ENCODE peak calls at places on chromosomes 3 and 15, in four cellular contexts. E is tibial artery, T is amniotic stem cell, H is NCI-H510A treated with DMSO at 0.1 percent for 48 hours. M is an unnamed sample.

GRCh38 chr15:80494311-80494710 is 90.1 kb downstream of the ARNT2 start:
- DNase-seq in E (no peak), T (peak), H (no peak), M (no peak)

GRCh38 chr3:134365766-134366065 is 8.5 kb downstream of the AMOTL2 start:
- DNase-seq in E (no peak), T (no peak), H (no peak), M (no peak)

GRCh38 chr3:17111556-17111955 is 226.8 kb downstream of the PLCL2 start:
- DNase-seq in E (no peak), T (no peak), H (no peak), M (no peak)

GRCh38 chr15:65409284-65409631 is 13.5 kb downstream of the IGDCC4 start:
- DNase-seq in E (no peak), T (peak), H (no peak), M (peak)

GRCh38 chr3:13023251-13024055 is 49.8 kb downstream of the IQSEC1 start:
- DNase-seq in E (no peak), T (no peak), H (no peak), M (no peak)

GRCh38 chr3:118550122-118550521 is 484.5 kb downstream of the IGSF11 start:
- DNase-seq in E (no peak), T (no peak), H (no peak), M (no peak)

GRCh38 chr3:188826574-188826973 is 345.2 kb upstream of the TPRG1 start:
- DNase-seq in E (no peak), T (no peak), H (no peak), M (no peak)

GRCh38 chr15:74312445-74313007 is 54.9 kb downstream of the CYP11A1 start:
- DNase-seq in E (no peak), T (no peak), H (peak), M (no peak)

GRCh38 chr3:50246517-50246954 is 10.5 kb downstream of the GNAI2 start:
- DNase-seq in E (no peak), T (peak), H (no peak), M (peak)

GRCh38 chr3:127073931-127074820 is 91.3 kb downstream of the PLXNA1 start:
- DNase-seq in E (no peak), T (no peak), H (no peak), M (peak)

GRCh38 chr3:105584351-105584790 is 217.7 kb downstream of the ALCAM start:
- DNase-seq in E (no peak), T (no peak), H (no peak), M (no peak)

GRCh38 chr3:182698078-182698477 is 95.2 kb upstream of the ATP11B start:
- DNase-seq in E (no peak), T (no peak), H (no peak), M (no peak)

GRCh38 chr15:65217526-65218482 is 6.5 kb upstream of the CILP start:
- DNase-seq in E (no peak), T (no peak), H (no peak), M (no peak)

GRCh38 chr15:90539789-90540188 is 10.1 kb downstream of the CRTC3 start:
- DNase-seq in E (no peak), T (no peak), H (no peak), M (no peak)

GRCh38 chr3:66418432-66419052 is 82.3 kb downstream of the LRIG1 start:
- DNase-seq in E (peak), T (no peak), H (peak), M (no peak)

GRCh38 chr3:162285252-162285651 is 788.6 kb downstream of the OTOL1 start:
- DNase-seq in E (no peak), T (no peak), H (no peak), M (no peak)

GRCh38 chr3:172595648-172596393 is 72.6 kb upstream of the TNFSF10 start:
- DNase-seq in E (no peak), T (no peak), H (peak), M (peak)

GRCh38 chr3:197478746-197479668 is 76.8 kb downstream of the BDH1 start:
- DNase-seq in E (no peak), T (peak), H (no peak), M (peak)

GRCh38 chr15:50797926-50798325 is 32.4 kb upstream of the SPPL2A start:
- DNase-seq in E (no peak), T (no peak), H (peak), M (no peak)

GRCh38 chr3:66506154-66506553 is 5.3 kb upstream of the LRIG1 start:
- DNase-seq in E (no peak), T (no peak), H (no peak), M (no peak)

GRCh38 chr15:31325432-31325975 is 1.1 kb upstream of the KLF13 start:
- DNase-seq in E (peak), T (no peak), H (no peak), M (peak)

M was measured in NB4.